ENCODE peak calls at places on chromosome 13, in four cellular contexts. P, Q, L and Z are unnamed samples.

GRCh38 chr13:96091932-96092253 is 2.0 kb downstream of the HS6ST3 start:
- DNase-seq in P (no peak), Q (no peak), L (no peak), Z (no peak)

GRCh38 chr13:60509601-60510386 is 112.8 kb downstream of the TDRD3 start:
- DNase-seq in P (no peak), Q (no peak), L (no peak), Z (peak)

GRCh38 chr13:19967619-19968018 is 9.1 kb downstream of the ZMYM2 start:
- DNase-seq in P (no peak), Q (no peak), L (no peak), Z (no peak)

GRCh38 chr13:80040219-80040976 is 300.5 kb downstream of the SPRY2 start:
- DNase-seq in P (peak), Q (no peak), L (no peak), Z (peak)

GRCh38 chr13:67224148-67224846 is 5.8 kb downstream of the PCDH9 start:
- DNase-seq in P (peak), Q (peak), L (peak), Z (peak)

GRCh38 chr13:112828756-112829155 is 138.9 kb downstream of the ATP11A start:
- DNase-seq in P (no peak), Q (no peak), L (no peak), Z (no peak)

GRCh38 chr13:41052441-41052840 is 8.9 kb upstream of the WBP4 start:
- DNase-seq in P (no peak), Q (no peak), L (no peak), Z (no peak)

GRCh38 chr13:101915333-101915732 is 462.9 kb downstream of the ITGBL1 start:
- DNase-seq in P (no peak), Q (no peak), L (no peak), Z (no peak)

GRCh38 chr13:111584101-111584500 is 263.7 kb downstream of the TEX29 start:
- DNase-seq in P (no peak), Q (no peak), L (no peak), Z (no peak)

GRCh38 chr13:108463365-108463764 is 166.0 kb upstream of the MYO16 start:
- DNase-seq in P (peak), Q (no peak), L (no peak), Z (peak)

GRCh38 chr13:41512441-41512840 is 55.1 kb downstream of the RGCC start:
- DNase-seq in P (no peak), Q (no peak), L (no peak), Z (no peak)

GRCh38 chr13:30373727-30374126 is 48.6 kb upstream of the UBE2L5 start:
- DNase-seq in P (no peak), Q (no peak), L (no peak), Z (no peak)

DNA sequence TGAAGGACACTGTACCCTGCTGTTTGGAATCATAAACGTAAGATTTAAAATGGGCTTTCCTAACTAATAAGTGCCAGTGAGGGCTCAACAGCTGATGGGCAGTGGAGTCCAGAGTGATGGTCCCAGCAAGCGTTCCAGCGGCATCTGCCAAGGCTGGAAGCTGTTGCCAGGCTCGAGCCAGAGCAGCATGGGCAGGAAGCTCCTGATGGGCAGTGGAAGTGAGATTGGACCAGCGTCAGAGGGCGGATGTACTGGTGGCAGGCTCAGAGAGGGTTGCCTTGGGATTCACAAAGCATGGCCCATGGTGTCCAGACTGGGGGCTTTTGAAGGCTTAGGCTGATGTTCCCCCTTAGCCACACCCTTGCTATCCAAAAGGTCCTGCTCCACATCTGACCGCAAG is 30.2 kb downstream of the COL4A2 start:
- DNase-seq in P (no peak), Q (no peak), L (no peak), Z (no peak)
- H4K8ac ChIP-seq in P (peak), Q (no peak), L (no peak), Z (peak)

GRCh38 chr13:85204668-85205344 is 594.4 kb downstream of the SLITRK6 start:
- DNase-seq in P (no peak), Q (no peak), L (no peak), Z (no peak)
- H4K8ac ChIP-seq in P (no peak), Q (no peak), L (no peak), Z (no peak)

GRCh38 chr13:71460179-71460578 is 406.8 kb downstream of the DACH1 start:
- DNase-seq in P (no peak), Q (no peak), L (no peak), Z (no peak)
- H4K8ac ChIP-seq in P (no peak), Q (no peak), L (no peak), Z (no peak)

DNA sequence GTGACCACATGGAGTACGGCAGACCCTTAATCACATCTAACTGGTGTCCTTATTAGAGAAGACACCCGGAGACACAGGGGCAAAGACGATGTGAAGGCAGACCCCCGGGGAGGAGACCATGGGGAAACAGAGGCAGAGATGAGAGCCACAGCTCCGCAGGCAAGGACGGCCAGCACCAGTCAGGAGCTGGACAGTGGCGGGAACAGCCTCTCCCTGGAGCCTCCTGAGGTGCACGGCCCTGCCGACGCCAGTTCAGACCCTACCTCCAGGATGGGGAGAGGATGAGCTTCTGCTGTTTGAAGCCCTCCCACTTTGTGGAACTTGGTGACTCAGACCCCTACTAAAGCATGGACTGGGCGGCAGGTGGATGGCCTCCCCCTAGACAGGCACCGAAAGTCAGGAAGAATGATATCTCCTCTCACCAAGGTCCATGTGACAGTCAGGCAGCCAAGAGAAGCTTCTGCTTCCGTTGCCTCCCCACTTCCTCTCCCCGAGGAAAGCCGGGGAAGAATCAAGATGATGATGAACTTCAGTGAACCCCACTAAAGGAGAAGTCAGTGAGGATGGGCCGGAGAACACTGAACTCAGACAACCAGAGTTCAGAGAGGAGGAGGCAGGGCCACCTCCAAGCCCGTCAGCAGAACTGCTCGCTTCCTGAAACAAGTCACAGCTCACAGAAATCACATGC is 25.4 kb downstream of the RAB20 start:
- DNase-seq in P (no peak), Q (no peak), L (no peak), Z (no peak)
- H4K8ac ChIP-seq in P (no peak), Q (no peak), L (no peak), Z (no peak)

GRCh38 chr13:98141509-98141908 is 1.4 kb upstream of the FARP1 start:
- DNase-seq in P (no peak), Q (no peak), L (no peak), Z (no peak)

GRCh38 chr13:98141938-98142426 is 912 bp upstream of the FARP1 start:
- DNase-seq in P (peak), Q (peak), L (peak), Z (no peak)

GRCh38 chr13:98143601-98144500 is 957 bp downstream of the FARP1 start:
- DNase-seq in P (peak), Q (no peak), L (no peak), Z (peak)

GRCh38 chr13:98143157-98143553 is 261 bp downstream of the FARP1 start:
- DNase-seq in P (no peak), Q (peak), L (peak), Z (no peak)

GRCh38 chr13:98142427-98143156 is at the start of gene FARP1:
- DNase-seq in P (peak), Q (peak), L (peak), Z (peak)
- H4K8ac ChIP-seq in P (peak), Q (no peak), L (no peak), Z (peak)